ENCODE peak calls at places on chromosomes 5 and 9, in ten cellular contexts. U is upper lobe of right lung, X is brain microvascular endothelial cell, S is Peyer's patch, C is ovary, H is PC-9, M is H9, W is left ventricle myocardium inferior, K is fibroblast of lung, V is A549. T is an unnamed sample.

GRCh38 chr5:75214409-75214808 is 22.3 kb downstream of the ANKRD31 start:
- DNase-seq in M (no peak), S (no peak), X (no peak), U (no peak), V (no peak), W (no peak), K (no peak), C (no peak), H (no peak), T (no peak)

GRCh38 chr5:138438724-138439536 is at the start of gene REEP2:
- DNase-seq in W (peak), U (peak), X (no peak), K (peak), M (peak), C (peak), V (peak), S (no peak), H (no peak), T (no peak)

GRCh38 chr9:35603506-35603985 is 1.5 kb upstream of the TESK1 start:
- DNase-seq in X (peak), S (peak), V (no peak), C (peak), U (no peak), K (peak), M (no peak), H (no peak), W (peak), T (peak)

GRCh38 chr5:122076669-122077450 is 1.2 kb downstream of the LOX start:
- DNase-seq in H (peak), M (peak), C (peak), K (peak), V (peak), U (peak), X (peak), W (peak), S (peak), T (peak)

GRCh38 chr5:168874713-168875380 is 295.7 kb upstream of the PANK3 start:
- DNase-seq in S (no peak), U (no peak), V (peak), X (peak), M (peak), K (no peak), W (no peak), H (no peak), C (no peak), T (no peak)

GRCh38 chr5:138789771-138790242 is 36.6 kb downstream of the CTNNA1 start:
- DNase-seq in K (peak), U (no peak), M (no peak), W (no peak), X (peak), C (no peak), H (no peak), S (no peak), V (peak), T (no peak)

GRCh38 chr5:14160116-14160515 is 17.0 kb downstream of the TRIO start:
- DNase-seq in M (no peak), C (no peak), S (no peak), X (no peak), H (no peak), K (no peak), W (no peak), V (no peak), U (no peak), T (no peak)

GRCh38 chr5:36529142-36529541 is 77.3 kb upstream of the SLC1A3 start:
- DNase-seq in U (no peak), H (no peak), K (no peak), M (no peak), X (no peak), W (no peak), V (no peak), C (no peak), S (no peak), T (no peak)

GRCh38 chr9:112884721-112885120 is 6.0 kb downstream of the SLC46A2 start:
- DNase-seq in W (no peak), V (no peak), C (no peak), S (no peak), K (no peak), H (no peak), M (no peak), X (no peak), U (no peak), T (no peak)

GRCh38 chr9:34694811-34695210 is 3.7 kb upstream of the CCL19 start:
- DNase-seq in V (no peak), K (no peak), C (no peak), H (no peak), W (no peak), M (no peak), S (no peak), X (no peak), U (no peak), T (no peak)

GRCh38 chr9:107350443-107350842 is 67.4 kb downstream of the RAD23B start:
- DNase-seq in V (no peak), W (no peak), X (no peak), U (no peak), K (no peak), S (no peak), H (no peak), C (no peak), M (no peak), T (no peak)

GRCh38 chr5:155974369-155974768 is 352.6 kb upstream of the SGCD start:
- DNase-seq in M (no peak), U (no peak), X (no peak), W (no peak), K (no peak), C (no peak), V (no peak), S (no peak), H (no peak), T (no peak)

GRCh38 chr9:38044706-38045105 is 24.3 kb downstream of the SHB start:
- DNase-seq in V (no peak), X (no peak), C (no peak), U (no peak), H (no peak), K (no peak), W (no peak), M (no peak), S (no peak), T (no peak)

GRCh38 chr5:151694035-151694485 is 7.3 kb upstream of the SPARC start:
- DNase-seq in S (no peak), H (no peak), V (peak), U (no peak), K (peak), C (no peak), M (no peak), W (no peak), X (no peak), T (no peak)

GRCh38 chr5:164475339-164475977 is 970.0 kb downstream of the MAT2B start:
- DNase-seq in H (no peak), M (no peak), U (no peak), S (no peak), V (peak), X (no peak), W (no peak), K (peak), C (no peak), T (no peak)

GRCh38 chr5:155299342-155300006 is 285.9 kb downstream of the KIF4B start:
- DNase-seq in U (no peak), V (no peak), H (no peak), M (no peak), X (no peak), S (no peak), K (no peak), W (peak), C (no peak), T (no peak)

GRCh38 chr5:95403996-95404395 is 12.8 kb downstream of the FAM81B start:
- DNase-seq in H (no peak), U (no peak), X (no peak), S (no peak), W (no peak), M (no peak), K (no peak), C (no peak), V (no peak), T (no peak)

DNA sequence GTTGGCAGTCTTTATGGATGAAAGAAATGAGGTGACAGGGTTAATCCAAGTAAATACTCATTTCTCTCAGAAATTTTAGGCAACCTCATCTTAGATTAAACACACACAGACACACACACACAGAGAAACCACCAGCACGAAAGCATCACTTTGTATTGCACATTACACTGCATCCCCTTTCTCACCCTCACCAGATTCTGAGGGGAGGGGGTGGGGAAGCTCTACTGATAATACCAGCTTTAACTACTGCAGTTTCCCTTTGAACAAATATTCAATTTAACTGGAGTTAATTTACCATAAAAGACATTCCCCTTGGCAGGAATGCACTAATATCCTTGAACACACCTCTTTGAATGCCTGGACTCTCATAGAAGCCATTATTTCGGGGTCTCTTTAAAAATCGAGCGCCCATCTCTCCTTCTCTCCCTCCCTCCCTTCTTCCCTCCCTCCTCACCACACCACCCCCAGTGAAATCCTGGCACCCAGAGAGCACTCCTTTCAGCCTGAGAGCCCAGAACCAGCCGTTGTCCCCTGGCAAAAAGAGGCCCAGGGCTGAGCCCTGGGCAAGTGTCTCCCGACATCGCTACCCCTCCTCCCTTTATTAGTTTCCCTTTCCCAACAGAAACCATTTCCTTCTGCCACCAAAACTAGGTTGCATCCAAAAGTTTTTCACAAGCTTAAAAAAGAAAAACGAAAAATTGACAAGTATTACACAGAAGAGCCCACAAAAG is 2.8 kb upstream of the NFIB start:
- DNase-seq in V (no peak), W (no peak), K (no peak), X (no peak), C (no peak), S (no peak), U (no peak), M (no peak), H (no peak), T (no peak)
- H3K27ac ChIP-seq in V (peak), W (peak), K (no peak), X (no peak), C (peak), S (peak), U (peak), M (no peak), H (no peak), T (peak)

GRCh38 chr9:130030821-130031481 is 12.0 kb downstream of the FNBP1 start:
- DNase-seq in S (no peak), W (no peak), H (no peak), M (no peak), V (no peak), U (no peak), C (no peak), K (no peak), X (no peak), T (no peak)
- H3K27ac ChIP-seq in S (peak), W (no peak), H (no peak), M (no peak), V (no peak), U (no peak), C (no peak), K (no peak), X (no peak), T (no peak)

GRCh38 chr9:130824079-130824478 is 11.0 kb upstream of the ABL1 start:
- DNase-seq in H (no peak), X (no peak), C (no peak), W (no peak), U (no peak), S (no peak), M (no peak), K (no peak), V (no peak), T (no peak)
- H3K27ac ChIP-seq in H (no peak), X (peak), C (peak), W (peak), U (peak), S (peak), M (peak), K (peak), V (no peak), T (peak)

GRCh38 chr9:742104-742503 is 99.4 kb upstream of the DMRT1 start:
- DNase-seq in M (no peak), X (no peak), C (no peak), W (no peak), V (no peak), H (no peak), S (no peak), U (no peak), K (no peak), T (no peak)

GRCh38 chr9:738209-738915 is 103.1 kb upstream of the DMRT1 start:
- DNase-seq in X (peak), U (peak), W (peak), S (no peak), K (peak), H (peak), V (peak), C (no peak), M (no peak), T (peak)

GRCh38 chr9:737400-738120 is 103.9 kb upstream of the DMRT1 start:
- DNase-seq in C (no peak), W (no peak), S (no peak), K (no peak), U (no peak), V (no peak), X (no peak), M (no peak), H (no peak), T (peak)

GRCh38 chr9:742914-743594 is 98.4 kb upstream of the DMRT1 start:
- DNase-seq in V (no peak), X (no peak), H (no peak), C (no peak), M (no peak), S (no peak), W (no peak), U (no peak), K (no peak), T (no peak)

GRCh38 chr9:739362-739761 is 102.1 kb upstream of the DMRT1 start:
- DNase-seq in M (no peak), W (no peak), H (no peak), K (no peak), U (no peak), V (no peak), S (no peak), X (no peak), C (no peak), T (no peak)
- H3K27ac ChIP-seq in M (no peak), W (peak), H (peak), K (peak), U (peak), V (peak), S (peak), X (no peak), C (no peak), T (peak)

DNA sequence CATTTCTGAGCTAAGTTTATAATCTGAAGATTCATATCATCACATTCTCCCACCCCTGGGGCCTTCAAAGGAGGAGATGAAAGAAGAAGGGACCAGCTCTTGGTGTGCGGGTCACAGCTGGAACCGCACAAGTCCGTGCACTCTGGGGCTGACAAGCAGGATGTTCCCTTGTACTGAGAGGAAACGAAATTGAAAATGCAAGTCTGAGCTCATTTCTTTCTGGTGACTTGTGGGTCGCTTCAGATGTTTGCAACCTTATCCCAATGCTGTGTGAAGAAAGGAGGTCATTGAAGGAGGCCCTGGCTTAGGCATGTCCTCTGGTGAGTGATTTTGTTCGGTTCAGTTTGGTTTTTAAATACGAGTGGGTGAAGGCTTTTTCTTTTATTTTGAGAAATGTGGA is 59.6 kb downstream of the C9orf152 start:
- DNase-seq in X (no peak), S (peak), M (no peak), K (no peak), C (no peak), U (no peak), V (no peak), H (no peak), W (no peak), T (no peak)
- H3K27ac ChIP-seq in X (no peak), S (peak), M (no peak), K (peak), C (no peak), U (peak), V (no peak), H (no peak), W (peak), T (peak)

DNA sequence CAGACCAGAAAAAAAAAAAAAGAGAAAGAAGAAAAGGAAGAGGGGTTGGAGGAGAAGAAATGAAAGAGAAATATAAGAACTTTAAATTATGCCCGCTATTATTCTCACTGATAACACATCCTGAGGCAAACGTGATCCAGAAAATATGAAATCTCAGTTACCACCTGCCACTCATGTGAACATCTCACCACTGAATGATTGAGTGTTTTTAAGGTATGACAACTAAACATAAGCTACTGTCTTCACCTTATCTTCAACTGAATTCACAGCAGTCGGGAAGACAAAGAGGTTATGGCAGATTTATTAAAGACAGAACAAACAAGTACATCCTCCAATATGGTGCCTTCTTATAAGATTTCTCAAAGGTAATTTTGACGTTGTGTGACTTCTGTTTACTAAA is 327.9 kb downstream of the TMEM161B start:
- DNase-seq in V (no peak), S (no peak), C (no peak), W (no peak), K (no peak), U (no peak), M (no peak), H (no peak), X (no peak), T (no peak)
- H3K27ac ChIP-seq in V (no peak), S (no peak), C (no peak), W (no peak), K (no peak), U (no peak), M (no peak), H (no peak), X (no peak), T (no peak)

DNA sequence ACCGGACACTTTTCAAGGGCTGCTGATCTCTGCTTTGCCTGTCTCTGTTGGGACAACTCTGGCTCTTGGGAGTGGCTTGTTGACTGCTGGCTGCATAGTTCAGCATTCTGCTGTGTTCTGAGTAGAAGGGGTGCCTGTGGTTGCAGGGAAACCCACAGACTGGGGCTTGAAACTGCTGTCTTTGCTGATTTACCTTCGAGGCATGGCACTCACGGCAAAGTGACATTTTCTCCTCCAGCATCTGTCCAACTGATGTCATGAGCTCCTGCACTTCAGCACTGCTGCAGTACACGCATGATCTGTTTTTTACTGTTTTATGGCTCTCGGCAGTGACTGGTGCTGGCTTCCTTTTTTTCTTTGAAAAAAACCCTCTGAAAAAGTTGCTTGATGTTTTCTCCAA is 69.2 kb downstream of the SPATA31D1 start:
- DNase-seq in H (no peak), K (no peak), X (no peak), W (no peak), U (no peak), S (no peak), M (no peak), C (no peak), V (no peak), T (no peak)
- H3K27ac ChIP-seq in H (no peak), K (no peak), X (no peak), W (no peak), U (no peak), S (no peak), M (no peak), C (no peak), V (no peak), T (no peak)

GRCh38 chr9:136219276-136219675 is 14.3 kb upstream of the LHX3 start:
- DNase-seq in X (no peak), S (no peak), M (no peak), K (peak), V (no peak), W (no peak), H (no peak), U (no peak), C (no peak), T (no peak)
- H3K27ac ChIP-seq in X (no peak), S (no peak), M (no peak), K (no peak), V (no peak), W (no peak), H (no peak), U (no peak), C (no peak), T (no peak)

GRCh38 chr9:114504341-114505186 is 709 bp downstream of the WHRN start:
- DNase-seq in M (peak), H (no peak), X (peak), C (peak), S (peak), W (peak), V (peak), U (peak), K (peak), T (no peak)
- H3K27ac ChIP-seq in M (no peak), H (no peak), X (no peak), C (peak), S (peak), W (no peak), V (peak), U (no peak), K (no peak), T (peak)

DNA sequence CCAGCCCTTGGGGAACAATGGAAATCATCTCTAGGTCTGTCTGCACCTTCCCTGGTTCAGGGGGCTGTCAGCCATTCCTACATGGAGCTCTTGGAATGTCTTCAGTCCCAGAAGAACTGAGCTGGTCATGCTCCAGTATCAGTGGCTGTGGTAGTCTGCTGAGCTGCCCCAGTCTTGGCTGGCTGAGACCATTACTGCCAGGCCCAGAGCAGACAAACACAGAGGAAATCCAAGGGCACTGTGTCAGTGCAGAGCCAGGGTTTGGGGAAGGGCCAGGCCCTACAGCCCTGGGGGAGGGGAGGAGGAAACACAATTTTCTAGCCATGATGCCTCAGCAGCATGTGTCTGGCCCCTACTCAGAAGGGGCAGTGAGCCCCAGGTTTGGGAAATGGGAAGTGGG is 58.4 kb downstream of the ARHGEF37 start:
- DNase-seq in W (peak), S (no peak), V (no peak), U (no peak), K (no peak), M (no peak), C (no peak), H (no peak), X (no peak), T (no peak)
- H3K27ac ChIP-seq in W (peak), S (peak), V (no peak), U (peak), K (no peak), M (no peak), C (peak), H (no peak), X (no peak), T (peak)

T was measured in right atrium auricular region.